ENCODE peak calls at places on chromosome 7, in seven cellular contexts. One of them, this sample, is unnamed.

GRCh38 chr7:44244282-44244681 is 43.5 kb downstream of the YKT6 start:
- DNase-seq in A549: peak; percentile 58
- DNase-seq in GM12878: no peak
- DNase-seq in IMR-90: no peak
- DNase-seq in SK-N-SH: peak; percentile 85
- DNase-seq in K562: peak; percentile 71
- DNase-seq in H1: peak; percentile 66
- DNase-seq in this sample: no peak

GRCh38 chr7:72406820-72407403 is 5.2 kb downstream of the CALN1 start:
- DNase-seq in A549: no peak
- DNase-seq in GM12878: no peak
- DNase-seq in IMR-90: no peak
- DNase-seq in SK-N-SH: no peak
- DNase-seq in K562: no peak
- DNase-seq in H1: no peak
- DNase-seq in this sample: no peak

GRCh38 chr7:106959753-106960152 is 84.8 kb upstream of the PRKAR2B start:
- DNase-seq in A549: peak; percentile 10
- DNase-seq in GM12878: no peak
- DNase-seq in IMR-90: no peak
- DNase-seq in SK-N-SH: no peak
- DNase-seq in K562: peak; percentile 53
- DNase-seq in H1: peak; percentile 58
- DNase-seq in this sample: no peak

GRCh38 chr7:100154651-100155491 is 3.7 kb downstream of the TRAPPC14 start:
- DNase-seq in A549: no peak
- DNase-seq in GM12878: no peak
- DNase-seq in IMR-90: no peak
- DNase-seq in SK-N-SH: no peak
- DNase-seq in K562: peak; percentile 52
- DNase-seq in H1: no peak
- DNase-seq in this sample: no peak

GRCh38 chr7:128459394-128459878 is 3.8 kb downstream of the HILPDA start:
- DNase-seq in A549: peak; percentile 82
- DNase-seq in GM12878: peak; percentile 57
- DNase-seq in IMR-90: peak; percentile 75
- DNase-seq in SK-N-SH: peak; percentile 83
- DNase-seq in K562: peak; percentile 85
- DNase-seq in H1: peak; percentile 64
- DNase-seq in this sample: peak; percentile 53

GRCh38 chr7:1693991-1694524 is 24.0 kb downstream of the ELFN1 start:
- DNase-seq in A549: no peak
- DNase-seq in GM12878: no peak
- DNase-seq in IMR-90: peak; percentile 65
- DNase-seq in SK-N-SH: peak; percentile 80
- DNase-seq in K562: no peak
- DNase-seq in H1: peak; percentile 88
- DNase-seq in this sample: no peak

GRCh38 chr7:121049028-121049791 is 60.7 kb downstream of the CPED1 start:
- DNase-seq in A549: no peak
- DNase-seq in GM12878: no peak
- DNase-seq in IMR-90: peak; percentile 23
- DNase-seq in SK-N-SH: no peak
- DNase-seq in K562: no peak
- DNase-seq in H1: no peak
- DNase-seq in this sample: no peak

GRCh38 chr7:43211276-43211675 is 98.8 kb downstream of the HECW1 start:
- DNase-seq in A549: peak; percentile 25
- DNase-seq in GM12878: no peak
- DNase-seq in IMR-90: no peak
- DNase-seq in SK-N-SH: no peak
- DNase-seq in K562: no peak
- DNase-seq in H1: no peak
- DNase-seq in this sample: peak; percentile 3

GRCh38 chr7:86645174-86645566 is 1.5 kb downstream of the GRM3 start:
- DNase-seq in A549: no peak
- DNase-seq in GM12878: no peak
- DNase-seq in IMR-90: no peak
- DNase-seq in SK-N-SH: no peak
- DNase-seq in K562: no peak
- DNase-seq in H1: no peak
- DNase-seq in this sample: no peak

GRCh38 chr7:51482976-51483375 is 166.4 kb upstream of the COBL start:
- DNase-seq in A549: no peak
- DNase-seq in GM12878: no peak
- DNase-seq in IMR-90: no peak
- DNase-seq in SK-N-SH: no peak
- DNase-seq in K562: no peak
- DNase-seq in H1: no peak
- DNase-seq in this sample: no peak

GRCh38 chr7:79176859-79177477 is 276.5 kb downstream of the MAGI2 start:
- DNase-seq in A549: peak; percentile 5
- DNase-seq in GM12878: no peak
- DNase-seq in IMR-90: peak; percentile 68
- DNase-seq in SK-N-SH: peak; percentile 23
- DNase-seq in K562: no peak
- DNase-seq in H1: no peak
- DNase-seq in this sample: peak; percentile 10

GRCh38 chr7:50745336-50745735 is 37.4 kb downstream of the GRB10 start:
- DNase-seq in A549: no peak
- DNase-seq in GM12878: no peak
- DNase-seq in IMR-90: no peak
- DNase-seq in SK-N-SH: no peak
- DNase-seq in K562: no peak
- DNase-seq in H1: no peak
- DNase-seq in this sample: no peak

GRCh38 chr7:146090023-146090645 is 26.5 kb upstream of the CNTNAP2 start:
- DNase-seq in A549: peak; percentile 6
- DNase-seq in GM12878: no peak
- DNase-seq in IMR-90: no peak
- DNase-seq in SK-N-SH: peak; percentile 58
- DNase-seq in K562: peak; percentile 53
- DNase-seq in H1: no peak
- DNase-seq in this sample: peak; percentile 8

GRCh38 chr7:26743205-26743604 is 121.2 kb downstream of the SKAP2 start:
- DNase-seq in A549: no peak
- DNase-seq in GM12878: no peak
- DNase-seq in IMR-90: peak; percentile 13
- DNase-seq in SK-N-SH: no peak
- DNase-seq in K562: no peak
- DNase-seq in H1: no peak
- DNase-seq in this sample: no peak

GRCh38 chr7:158710651-158711102 is 6.1 kb upstream of the NCAPG2 start:
- DNase-seq in A549: no peak
- DNase-seq in GM12878: no peak
- DNase-seq in IMR-90: peak; percentile 23
- DNase-seq in SK-N-SH: no peak
- DNase-seq in K562: no peak
- DNase-seq in H1: peak; percentile 20
- DNase-seq in this sample: no peak
- TF ChIP-seq RFX5 in A549: no peak
- TF ChIP-seq RFX5 in GM12878: no peak
- TF ChIP-seq RFX5 in IMR-90: no peak
- TF ChIP-seq RFX5 in SK-N-SH: no peak
- TF ChIP-seq RFX5 in K562: no peak
- TF ChIP-seq RFX5 in H1: no peak
- TF ChIP-seq RFX5 in this sample: no peak

GRCh38 chr7:154886591-154886990 is 116.3 kb downstream of the PAXIP1 start:
- DNase-seq in A549: no peak
- DNase-seq in GM12878: no peak
- DNase-seq in IMR-90: no peak
- DNase-seq in SK-N-SH: no peak
- DNase-seq in K562: no peak
- DNase-seq in H1: no peak
- DNase-seq in this sample: no peak
- TF ChIP-seq RFX5 in A549: no peak
- TF ChIP-seq RFX5 in GM12878: no peak
- TF ChIP-seq RFX5 in IMR-90: no peak
- TF ChIP-seq RFX5 in SK-N-SH: no peak
- TF ChIP-seq RFX5 in K562: no peak
- TF ChIP-seq RFX5 in H1: no peak
- TF ChIP-seq RFX5 in this sample: no peak

GRCh38 chr7:140165422-140165821 is 11.4 kb downstream of the KDM7A start:
- DNase-seq in A549: no peak
- DNase-seq in GM12878: no peak
- DNase-seq in IMR-90: peak; percentile 89
- DNase-seq in SK-N-SH: no peak
- DNase-seq in K562: no peak
- DNase-seq in H1: no peak
- DNase-seq in this sample: no peak
- TF ChIP-seq RFX5 in A549: no peak
- TF ChIP-seq RFX5 in GM12878: no peak
- TF ChIP-seq RFX5 in IMR-90: no peak
- TF ChIP-seq RFX5 in SK-N-SH: no peak
- TF ChIP-seq RFX5 in K562: no peak
- TF ChIP-seq RFX5 in H1: no peak
- TF ChIP-seq RFX5 in this sample: no peak

DNA sequence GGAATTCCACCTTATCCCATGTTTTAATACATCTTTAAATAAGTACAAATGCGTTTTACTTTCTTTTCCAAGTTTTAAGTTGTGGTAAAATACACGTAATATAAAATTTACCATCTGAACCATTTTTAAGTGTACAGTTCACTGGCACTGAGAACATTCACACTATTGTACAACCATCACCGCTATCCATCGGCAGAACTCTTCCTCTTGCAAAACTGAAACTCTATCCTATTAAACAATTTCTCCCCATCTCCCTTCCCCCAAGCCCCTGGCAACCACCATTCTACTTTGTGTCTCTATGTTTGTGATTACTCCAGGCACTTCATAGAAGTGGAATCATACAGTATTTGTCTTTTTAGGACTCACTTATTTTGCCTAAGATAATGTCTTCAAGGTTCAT is 33.8 kb downstream of the HIP1 start:
- DNase-seq in A549: no peak
- DNase-seq in GM12878: no peak
- DNase-seq in IMR-90: no peak
- DNase-seq in SK-N-SH: no peak
- DNase-seq in K562: no peak
- DNase-seq in H1: no peak
- DNase-seq in this sample: no peak
- TF ChIP-seq RFX5 in A549: no peak
- TF ChIP-seq RFX5 in GM12878: no peak
- TF ChIP-seq RFX5 in IMR-90: no peak
- TF ChIP-seq RFX5 in SK-N-SH: no peak
- TF ChIP-seq RFX5 in K562: no peak
- TF ChIP-seq RFX5 in H1: no peak
- TF ChIP-seq RFX5 in this sample: no peak

This sample was measured in HepG2.